ENCODE peak calls at places on chromosomes 7 and 10, in five cellular contexts. S, N, J, V and G are unnamed samples.

GRCh38 chr7:151838861-151839381 is 38.0 kb downstream of the PRKAG2 start:
- DNase-seq in S (no peak), N (peak; percentile 33), J (peak; percentile 10), V (no peak), G (no peak)

GRCh38 chr7:20745716-20746115 is 41.0 kb downstream of the SP8 start:
- DNase-seq in S (no peak), N (no peak), J (no peak), V (no peak), G (no peak)

GRCh38 chr7:133750287-133750686 is 376.9 kb upstream of the LRGUK start:
- DNase-seq in S (no peak), N (no peak), J (no peak), V (no peak), G (no peak)

GRCh38 chr10:70921285-70921684 is 32.9 kb upstream of the PCBD1 start:
- DNase-seq in S (no peak), N (no peak), J (no peak), V (no peak), G (no peak)

GRCh38 chr7:92402920-92403759 is 44.1 kb upstream of the GATAD1 start:
- DNase-seq in S (no peak), N (no peak), J (no peak), V (no peak), G (no peak)

GRCh38 chr7:76051840-76052239 is 3.9 kb downstream of the MDH2 start:
- DNase-seq in S (no peak), N (peak; percentile 35), J (no peak), V (no peak), G (no peak)

GRCh38 chr7:99392046-99392445 is 16.4 kb downstream of the PDAP1 start:
- DNase-seq in S (no peak), N (no peak), J (no peak), V (no peak), G (no peak)

GRCh38 chr7:65448824-65449504 is 75.3 kb downstream of the ZNF92 start:
- DNase-seq in S (no peak), N (no peak), J (no peak), V (no peak), G (peak; percentile 44)

GRCh38 chr10:102673961-102674511 is 29.8 kb downstream of the TRIM8 start:
- DNase-seq in S (peak; percentile 36), N (peak; percentile 90), J (peak; percentile 77), V (no peak), G (no peak)

GRCh38 chr7:81608748-81609382 is 161.0 kb downstream of the HGF start:
- DNase-seq in S (no peak), N (no peak), J (no peak), V (no peak), G (no peak)

GRCh38 chr10:7494034-7494433 is 83.2 kb upstream of the SFMBT2 start:
- DNase-seq in S (peak; percentile 20), N (no peak), J (no peak), V (no peak), G (no peak)

GRCh38 chr10:52566471-52567246 is 205.9 kb downstream of the MBL2 start:
- DNase-seq in S (no peak), N (no peak), J (no peak), V (peak; percentile 19), G (peak; percentile 63)

GRCh38 chr7:21443149-21443841 is 15.4 kb downstream of the SP4 start:
- DNase-seq in S (no peak), N (no peak), J (no peak), V (no peak), G (no peak)

GRCh38 chr7:47906883-47907282 is 41.4 kb downstream of the PKD1L1 start:
- DNase-seq in S (no peak), N (no peak), J (no peak), V (no peak), G (no peak)